ENCODE peak calls at places on chromosomes 16 and 17, in seven cellular contexts. One of them, this sample, is unnamed.

GRCh38 chr16:78096386-78096785 is 3.1 kb upstream of the WWOX start:
- DNase-seq in ascending aorta: no peak
- DNase-seq in cardiac muscle cell: no peak
- DNase-seq in hepatocyte: no peak
- DNase-seq in B cell: no peak
- DNase-seq in natural killer cell: no peak
- DNase-seq in choroid plexus epithelial cell: no peak
- DNase-seq in this sample: no peak

GRCh38 chr17:81832608-81833159 is 407 bp downstream of the MCRIP1 start:
- DNase-seq in ascending aorta: peak
- DNase-seq in cardiac muscle cell: peak
- DNase-seq in hepatocyte: peak
- DNase-seq in B cell: peak
- DNase-seq in natural killer cell: peak
- DNase-seq in choroid plexus epithelial cell: no peak
- DNase-seq in this sample: peak

GRCh38 chr16:55488306-55488705 is 9.3 kb downstream of the MMP2 start:
- DNase-seq in ascending aorta: peak
- DNase-seq in cardiac muscle cell: no peak
- DNase-seq in hepatocyte: no peak
- DNase-seq in B cell: no peak
- DNase-seq in natural killer cell: no peak
- DNase-seq in choroid plexus epithelial cell: no peak
- DNase-seq in this sample: no peak

GRCh38 chr16:26510924-26511323 is 555.8 kb upstream of the C16orf82 start:
- DNase-seq in ascending aorta: no peak
- DNase-seq in cardiac muscle cell: no peak
- DNase-seq in hepatocyte: no peak
- DNase-seq in B cell: no peak
- DNase-seq in natural killer cell: no peak
- DNase-seq in choroid plexus epithelial cell: no peak
- DNase-seq in this sample: no peak

GRCh38 chr17:71709271-71709670 is 411.5 kb upstream of the SOX9 start:
- DNase-seq in ascending aorta: no peak
- DNase-seq in cardiac muscle cell: no peak
- DNase-seq in hepatocyte: no peak
- DNase-seq in B cell: no peak
- DNase-seq in natural killer cell: no peak
- DNase-seq in choroid plexus epithelial cell: peak
- DNase-seq in this sample: no peak

GRCh38 chr17:77302682-77303081 is 161.9 kb downstream of the SEC14L1 start:
- DNase-seq in ascending aorta: no peak
- DNase-seq in cardiac muscle cell: no peak
- DNase-seq in hepatocyte: no peak
- DNase-seq in B cell: no peak
- DNase-seq in natural killer cell: no peak
- DNase-seq in choroid plexus epithelial cell: no peak
- DNase-seq in this sample: no peak

GRCh38 chr17:48724241-48725004 is 1.4 kb downstream of the PRAC2 start:
- DNase-seq in ascending aorta: peak
- DNase-seq in cardiac muscle cell: peak
- DNase-seq in hepatocyte: peak
- DNase-seq in B cell: no peak
- DNase-seq in natural killer cell: peak
- DNase-seq in choroid plexus epithelial cell: peak
- DNase-seq in this sample: peak

GRCh38 chr17:34235389-34236028 is 19.6 kb upstream of the CCL2 start:
- DNase-seq in ascending aorta: no peak
- DNase-seq in cardiac muscle cell: peak
- DNase-seq in hepatocyte: peak
- DNase-seq in B cell: no peak
- DNase-seq in natural killer cell: no peak
- DNase-seq in choroid plexus epithelial cell: no peak
- DNase-seq in this sample: no peak

GRCh38 chr17:82241183-82241925 is 12.5 kb downstream of the SLC16A3 start:
- DNase-seq in ascending aorta: peak
- DNase-seq in cardiac muscle cell: peak
- DNase-seq in hepatocyte: no peak
- DNase-seq in B cell: peak
- DNase-seq in natural killer cell: peak
- DNase-seq in choroid plexus epithelial cell: peak
- DNase-seq in this sample: no peak

GRCh38 chr17:27511154-27511553 is 54.9 kb downstream of the KSR1 start:
- DNase-seq in ascending aorta: no peak
- DNase-seq in cardiac muscle cell: no peak
- DNase-seq in hepatocyte: no peak
- DNase-seq in B cell: no peak
- DNase-seq in natural killer cell: no peak
- DNase-seq in choroid plexus epithelial cell: no peak
- DNase-seq in this sample: no peak

GRCh38 chr16:3825103-3825502 is 55.4 kb downstream of the CREBBP start:
- DNase-seq in ascending aorta: no peak
- DNase-seq in cardiac muscle cell: peak
- DNase-seq in hepatocyte: no peak
- DNase-seq in B cell: no peak
- DNase-seq in natural killer cell: no peak
- DNase-seq in choroid plexus epithelial cell: peak
- DNase-seq in this sample: no peak

GRCh38 chr16:56424791-56425438 is 430 bp downstream of the AMFR start:
- DNase-seq in ascending aorta: peak
- DNase-seq in cardiac muscle cell: peak
- DNase-seq in hepatocyte: peak
- DNase-seq in B cell: peak
- DNase-seq in natural killer cell: peak
- DNase-seq in choroid plexus epithelial cell: peak
- DNase-seq in this sample: peak

GRCh38 chr17:50848691-50849090 is 13.3 kb downstream of the WFIKKN2 start:
- DNase-seq in ascending aorta: no peak
- DNase-seq in cardiac muscle cell: no peak
- DNase-seq in hepatocyte: no peak
- DNase-seq in B cell: no peak
- DNase-seq in natural killer cell: no peak
- DNase-seq in choroid plexus epithelial cell: no peak
- DNase-seq in this sample: no peak

GRCh38 chr17:13474073-13474800 is 127.5 kb downstream of the HS3ST3A1 start:
- DNase-seq in ascending aorta: no peak
- DNase-seq in cardiac muscle cell: no peak
- DNase-seq in hepatocyte: no peak
- DNase-seq in B cell: no peak
- DNase-seq in natural killer cell: no peak
- DNase-seq in choroid plexus epithelial cell: peak
- DNase-seq in this sample: no peak

DNA sequence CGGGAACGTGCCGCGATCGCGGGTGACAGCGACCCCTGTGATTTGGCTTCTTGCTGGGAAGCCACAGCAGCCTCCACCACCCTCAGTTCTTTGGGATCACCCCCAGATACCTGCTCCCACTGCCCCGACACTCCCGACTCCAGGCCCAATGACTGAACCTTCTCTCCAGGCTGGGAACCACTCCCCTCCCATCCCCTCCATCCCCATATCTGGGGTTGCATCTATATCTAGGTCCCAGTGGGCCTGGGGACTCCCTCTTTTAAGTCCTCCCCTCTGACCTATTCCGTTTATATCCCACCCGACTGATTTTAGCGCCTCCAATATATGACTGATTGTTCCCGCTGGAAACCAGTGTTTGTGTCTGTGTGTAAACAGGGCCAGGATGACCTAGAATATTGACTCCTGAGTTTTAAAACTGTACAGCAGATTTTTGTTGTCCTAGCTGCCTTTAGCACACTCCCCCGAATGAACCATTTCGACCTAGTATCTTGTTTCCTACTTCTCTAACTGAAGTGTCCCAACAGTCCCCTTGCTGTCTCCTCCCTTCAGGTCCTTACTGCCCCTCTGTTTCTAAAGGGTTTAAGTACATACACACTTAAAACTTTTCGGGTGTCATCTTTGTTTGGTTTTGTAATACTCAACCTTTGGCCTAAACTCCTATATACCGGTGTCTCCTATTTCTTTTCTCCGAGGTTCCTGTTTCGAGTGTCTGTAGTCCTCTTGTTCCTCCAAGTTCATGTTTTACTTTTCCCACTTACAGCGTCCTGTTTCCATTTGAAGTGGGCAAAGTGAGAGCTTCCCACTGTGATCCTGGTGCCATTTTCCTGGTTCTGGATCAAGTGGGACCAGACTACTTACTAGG is 831 bp downstream of the PSMD3 start:
- DNase-seq in ascending aorta: no peak
- DNase-seq in cardiac muscle cell: no peak
- DNase-seq in hepatocyte: peak
- DNase-seq in B cell: no peak
- DNase-seq in natural killer cell: no peak
- DNase-seq in choroid plexus epithelial cell: peak
- DNase-seq in this sample: no peak
- TF ChIP-seq CTCF in ascending aorta: no peak
- TF ChIP-seq CTCF in cardiac muscle cell: no peak
- TF ChIP-seq CTCF in hepatocyte: no peak
- TF ChIP-seq CTCF in B cell: no peak
- TF ChIP-seq CTCF in natural killer cell: no peak
- TF ChIP-seq CTCF in choroid plexus epithelial cell: no peak
- TF ChIP-seq CTCF in this sample: no peak

DNA sequence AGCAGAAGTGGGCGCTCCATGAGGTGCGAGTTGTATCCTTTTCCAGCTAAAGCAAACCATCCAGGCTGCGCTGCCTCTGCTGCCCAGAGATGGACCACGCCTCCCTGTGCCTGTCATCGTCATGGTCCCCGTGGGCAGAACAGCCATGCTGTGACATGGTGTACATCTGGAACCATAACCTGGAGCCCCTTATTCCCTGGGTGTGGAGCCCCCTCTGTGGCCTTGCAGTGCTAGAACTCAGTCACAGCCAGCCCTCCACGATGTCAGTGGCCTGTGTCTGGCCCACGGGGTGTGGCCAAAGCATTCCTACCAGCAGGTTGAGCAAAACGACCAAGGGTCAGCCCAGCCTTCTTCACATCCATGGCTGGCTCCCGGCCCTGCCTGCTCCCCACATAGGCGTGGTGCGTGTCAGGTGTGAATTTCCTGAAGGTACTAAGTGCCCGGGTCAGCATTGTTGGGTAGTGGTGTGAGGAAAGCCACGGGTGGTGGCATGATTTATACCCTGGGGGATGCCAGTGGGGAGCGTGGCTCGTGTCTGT is 22.7 kb upstream of the JPT2 start:
- DNase-seq in ascending aorta: no peak
- DNase-seq in cardiac muscle cell: no peak
- DNase-seq in hepatocyte: no peak
- DNase-seq in B cell: no peak
- DNase-seq in natural killer cell: no peak
- DNase-seq in choroid plexus epithelial cell: no peak
- DNase-seq in this sample: no peak
- TF ChIP-seq CTCF in ascending aorta: no peak
- TF ChIP-seq CTCF in cardiac muscle cell: no peak
- TF ChIP-seq CTCF in hepatocyte: no peak
- TF ChIP-seq CTCF in B cell: no peak
- TF ChIP-seq CTCF in natural killer cell: no peak
- TF ChIP-seq CTCF in choroid plexus epithelial cell: no peak
- TF ChIP-seq CTCF in this sample: no peak

GRCh38 chr17:28750178-28751047 is 6.6 kb downstream of the TRAF4 start:
- DNase-seq in ascending aorta: peak
- DNase-seq in cardiac muscle cell: peak
- DNase-seq in hepatocyte: peak
- DNase-seq in B cell: peak
- DNase-seq in natural killer cell: peak
- DNase-seq in choroid plexus epithelial cell: peak
- DNase-seq in this sample: peak
- TF ChIP-seq CTCF in ascending aorta: peak
- TF ChIP-seq CTCF in cardiac muscle cell: peak
- TF ChIP-seq CTCF in hepatocyte: peak
- TF ChIP-seq CTCF in B cell: peak
- TF ChIP-seq CTCF in natural killer cell: peak
- TF ChIP-seq CTCF in choroid plexus epithelial cell: peak
- TF ChIP-seq CTCF in this sample: peak

GRCh38 chr16:2429771-2430663 is 770 bp downstream of the CCNF start:
- DNase-seq in ascending aorta: no peak
- DNase-seq in cardiac muscle cell: peak
- DNase-seq in hepatocyte: peak
- DNase-seq in B cell: no peak
- DNase-seq in natural killer cell: no peak
- DNase-seq in choroid plexus epithelial cell: peak
- DNase-seq in this sample: no peak
- TF ChIP-seq CTCF in ascending aorta: no peak
- TF ChIP-seq CTCF in cardiac muscle cell: peak
- TF ChIP-seq CTCF in hepatocyte: peak
- TF ChIP-seq CTCF in B cell: no peak
- TF ChIP-seq CTCF in natural killer cell: no peak
- TF ChIP-seq CTCF in choroid plexus epithelial cell: peak
- TF ChIP-seq CTCF in this sample: peak

GRCh38 chr16:67257486-67258159 is 8.8 kb downstream of the SLC9A5 start:
- DNase-seq in ascending aorta: no peak
- DNase-seq in cardiac muscle cell: no peak
- DNase-seq in hepatocyte: no peak
- DNase-seq in B cell: no peak
- DNase-seq in natural killer cell: no peak
- DNase-seq in choroid plexus epithelial cell: no peak
- DNase-seq in this sample: no peak

GRCh38 chr16:67254809-67255552 is 6.2 kb downstream of the SLC9A5 start:
- DNase-seq in ascending aorta: no peak
- DNase-seq in cardiac muscle cell: no peak
- DNase-seq in hepatocyte: no peak
- DNase-seq in B cell: no peak
- DNase-seq in natural killer cell: no peak
- DNase-seq in choroid plexus epithelial cell: no peak
- DNase-seq in this sample: no peak

GRCh38 chr16:67256701-67257230 is 8.0 kb downstream of the SLC9A5 start:
- DNase-seq in ascending aorta: no peak
- DNase-seq in cardiac muscle cell: no peak
- DNase-seq in hepatocyte: no peak
- DNase-seq in B cell: no peak
- DNase-seq in natural killer cell: no peak
- DNase-seq in choroid plexus epithelial cell: no peak
- DNase-seq in this sample: no peak

GRCh38 chr16:67252806-67253497 is 4.2 kb downstream of the SLC9A5 start:
- DNase-seq in ascending aorta: no peak
- DNase-seq in cardiac muscle cell: no peak
- DNase-seq in hepatocyte: no peak
- DNase-seq in B cell: no peak
- DNase-seq in natural killer cell: no peak
- DNase-seq in choroid plexus epithelial cell: no peak
- DNase-seq in this sample: no peak

DNA sequence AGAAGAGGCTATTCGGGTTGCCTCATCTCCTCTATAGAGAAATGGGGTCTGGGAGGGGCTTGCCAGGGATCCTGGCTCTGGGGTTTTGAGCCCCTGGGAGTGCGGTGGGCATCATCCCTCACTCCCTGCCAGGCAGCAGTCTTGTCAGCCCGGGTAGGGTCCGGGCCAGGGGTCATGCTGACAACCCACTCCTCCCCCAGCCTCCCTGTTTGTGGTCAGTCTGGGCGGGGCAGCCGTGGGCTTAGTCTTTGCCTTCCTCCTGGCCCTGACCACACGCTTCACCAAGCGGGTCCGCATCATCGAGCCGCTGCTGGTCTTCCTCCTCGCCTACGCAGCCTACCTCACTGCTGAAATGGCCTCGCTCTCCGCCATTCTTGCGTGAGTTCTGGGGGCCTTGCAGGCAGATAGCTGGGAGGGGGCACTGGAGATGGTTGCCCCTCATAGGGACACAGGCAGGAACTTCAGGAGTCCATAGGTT is 6.8 kb downstream of the SLC9A5 start:
- DNase-seq in ascending aorta: no peak
- DNase-seq in cardiac muscle cell: no peak
- DNase-seq in hepatocyte: no peak
- DNase-seq in B cell: no peak
- DNase-seq in natural killer cell: no peak
- DNase-seq in choroid plexus epithelial cell: no peak
- DNase-seq in this sample: no peak
- TF ChIP-seq CTCF in ascending aorta: no peak
- TF ChIP-seq CTCF in cardiac muscle cell: no peak
- TF ChIP-seq CTCF in hepatocyte: no peak
- TF ChIP-seq CTCF in B cell: no peak
- TF ChIP-seq CTCF in natural killer cell: no peak
- TF ChIP-seq CTCF in choroid plexus epithelial cell: no peak
- TF ChIP-seq CTCF in this sample: no peak

This sample was measured in progenitor cell of endocrine pancreas.